ENCODE peak calls at places on chromosome 13, in four cellular contexts. One of them, this sample, is unnamed.

GRCh38 chr13:26558074-26558805 is 757 bp downstream of the WASF3 start:
- DNase-seq in K562: no peak
- DNase-seq in IMR-90: peak
- DNase-seq in SK-N-SH: peak
- DNase-seq in this sample: no peak

GRCh38 chr13:37621811-37622361 is 23.3 kb upstream of the POSTN start:
- DNase-seq in IMR-90: peak
- DNase-seq in K562: no peak
- DNase-seq in SK-N-SH: no peak
- DNase-seq in this sample: no peak

GRCh38 chr13:30796132-30796832 is 60.9 kb downstream of the ALOX5AP start:
- DNase-seq in IMR-90: peak
- DNase-seq in SK-N-SH: no peak
- DNase-seq in K562: no peak
- DNase-seq in this sample: peak

GRCh38 chr13:113029487-113030258 is 60.7 kb downstream of the MCF2L start:
- DNase-seq in IMR-90: no peak
- DNase-seq in SK-N-SH: peak
- DNase-seq in K562: peak
- DNase-seq in this sample: peak

GRCh38 chr13:83414393-83414792 is 467.9 kb downstream of the SLITRK1 start:
- DNase-seq in IMR-90: peak
- DNase-seq in SK-N-SH: no peak
- DNase-seq in K562: no peak
- DNase-seq in this sample: no peak

GRCh38 chr13:26011996-26012688 is 39.7 kb downstream of the SHISA2 start:
- DNase-seq in IMR-90: no peak
- DNase-seq in K562: no peak
- DNase-seq in SK-N-SH: no peak
- DNase-seq in this sample: no peak

GRCh38 chr13:112877496-112877895 is 91.5 kb upstream of the MCF2L start:
- DNase-seq in K562: no peak
- DNase-seq in SK-N-SH: no peak
- DNase-seq in IMR-90: no peak
- DNase-seq in this sample: no peak

GRCh38 chr13:102817907-102818306 is 19.0 kb downstream of the BIVM start:
- DNase-seq in IMR-90: no peak
- DNase-seq in SK-N-SH: no peak
- DNase-seq in K562: no peak
- DNase-seq in this sample: no peak

GRCh38 chr13:108214511-108215383 is 589 bp downstream of the LIG4 start:
- DNase-seq in K562: no peak
- DNase-seq in IMR-90: no peak
- DNase-seq in SK-N-SH: peak
- DNase-seq in this sample: peak

GRCh38 chr13:70255406-70255991 is 147.2 kb upstream of the KLHL1 start:
- DNase-seq in SK-N-SH: no peak
- DNase-seq in K562: no peak
- DNase-seq in IMR-90: no peak
- DNase-seq in this sample: no peak

GRCh38 chr13:47798906-47799305 is 202.2 kb downstream of the SUCLA2 start:
- DNase-seq in SK-N-SH: no peak
- DNase-seq in IMR-90: peak
- DNase-seq in K562: no peak
- DNase-seq in this sample: no peak

GRCh38 chr13:94325148-94325528 is 154.3 kb downstream of the DCT start:
- DNase-seq in IMR-90: no peak
- DNase-seq in SK-N-SH: no peak
- DNase-seq in K562: no peak
- DNase-seq in this sample: no peak
- TF ChIP-seq CTCF in IMR-90: no peak
- TF ChIP-seq CTCF in SK-N-SH: no peak
- TF ChIP-seq CTCF in K562: no peak
- TF ChIP-seq CTCF in this sample: no peak

DNA sequence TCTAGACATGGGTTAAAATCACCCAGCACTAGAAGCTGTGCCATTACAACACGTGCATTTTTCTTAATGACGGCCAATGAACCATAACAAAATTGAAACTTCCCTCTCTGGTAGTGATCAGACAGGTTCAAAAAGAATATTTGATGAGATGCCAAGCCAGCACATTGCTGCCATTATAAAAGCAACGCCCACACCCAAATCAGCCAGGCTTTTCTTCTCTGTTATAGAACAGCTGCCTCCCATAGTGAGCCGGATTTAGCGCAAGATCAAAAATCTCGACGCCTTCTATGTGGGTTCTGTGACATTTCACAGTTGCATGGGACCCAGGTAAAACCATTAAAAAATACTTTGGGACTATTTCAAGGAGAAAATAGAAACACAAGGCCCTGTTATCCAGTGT is 1158.0 kb downstream of the EFNB2 start:
- DNase-seq in IMR-90: no peak
- DNase-seq in K562: no peak
- DNase-seq in SK-N-SH: no peak
- DNase-seq in this sample: no peak
- H3K4me2 ChIP-seq in IMR-90: no peak
- H3K4me2 ChIP-seq in K562: no peak
- H3K4me2 ChIP-seq in SK-N-SH: no peak
- H3K4me2 ChIP-seq in this sample: no peak

DNA sequence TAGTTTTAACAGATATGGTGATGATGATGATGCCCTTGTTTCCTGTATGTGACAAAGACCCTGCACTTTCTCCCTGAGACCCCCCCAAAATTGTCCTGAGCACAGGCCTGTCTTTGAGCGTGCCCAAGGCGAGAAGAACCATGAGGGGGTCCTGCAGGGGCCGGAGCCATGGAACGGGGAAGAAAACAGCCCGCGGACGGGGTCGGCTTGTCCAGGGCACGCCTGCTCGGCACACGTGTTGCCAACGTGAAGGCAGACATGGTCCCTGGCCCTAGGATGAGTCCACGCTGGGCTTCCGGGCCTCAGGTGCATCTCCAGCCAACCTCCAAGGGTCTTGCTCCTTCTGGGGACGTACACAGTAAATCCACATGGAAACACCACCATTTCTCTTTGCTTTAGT is 90.8 kb downstream of the SLC7A1 start:
- DNase-seq in K562: no peak
- DNase-seq in SK-N-SH: no peak
- DNase-seq in IMR-90: no peak
- DNase-seq in this sample: no peak
- TF ChIP-seq CTCF in K562: no peak
- TF ChIP-seq CTCF in SK-N-SH: no peak
- TF ChIP-seq CTCF in IMR-90: no peak
- TF ChIP-seq CTCF in this sample: no peak

GRCh38 chr13:111665691-111666095 is 345.3 kb downstream of the TEX29 start:
- DNase-seq in K562: no peak
- DNase-seq in IMR-90: no peak
- DNase-seq in SK-N-SH: no peak
- DNase-seq in this sample: no peak

GRCh38 chr13:111664060-111664459 is 343.6 kb downstream of the TEX29 start:
- DNase-seq in K562: no peak
- DNase-seq in IMR-90: no peak
- DNase-seq in SK-N-SH: no peak
- DNase-seq in this sample: no peak

GRCh38 chr13:111663505-111663904 is 343.1 kb downstream of the TEX29 start:
- DNase-seq in K562: no peak
- DNase-seq in SK-N-SH: no peak
- DNase-seq in IMR-90: no peak
- DNase-seq in this sample: no peak

GRCh38 chr13:111666377-111666776 is 345.9 kb downstream of the TEX29 start:
- DNase-seq in IMR-90: no peak
- DNase-seq in K562: no peak
- DNase-seq in SK-N-SH: no peak
- DNase-seq in this sample: no peak

GRCh38 chr13:111664696-111665095 is 344.3 kb downstream of the TEX29 start:
- DNase-seq in IMR-90: no peak
- DNase-seq in K562: no peak
- DNase-seq in SK-N-SH: no peak
- DNase-seq in this sample: no peak
- H3K4me2 ChIP-seq in IMR-90: no peak
- H3K4me2 ChIP-seq in K562: no peak
- H3K4me2 ChIP-seq in SK-N-SH: no peak
- H3K4me2 ChIP-seq in this sample: no peak

GRCh38 chr13:58992478-58993042 is 1171.2 kb downstream of the DIAPH3 start:
- DNase-seq in K562: no peak
- DNase-seq in IMR-90: no peak
- DNase-seq in SK-N-SH: no peak
- DNase-seq in this sample: no peak

GRCh38 chr13:58999851-59000250 is 1163.9 kb downstream of the DIAPH3 start:
- DNase-seq in IMR-90: no peak
- DNase-seq in SK-N-SH: no peak
- DNase-seq in K562: no peak
- DNase-seq in this sample: no peak

GRCh38 chr13:58994077-58994476 is 1169.7 kb downstream of the DIAPH3 start:
- DNase-seq in IMR-90: no peak
- DNase-seq in SK-N-SH: peak
- DNase-seq in K562: no peak
- DNase-seq in this sample: no peak

GRCh38 chr13:58991826-58992477 is 1171.8 kb downstream of the DIAPH3 start:
- DNase-seq in SK-N-SH: no peak
- DNase-seq in IMR-90: no peak
- DNase-seq in K562: no peak
- DNase-seq in this sample: no peak

GRCh38 chr13:58994778-58995177 is 1169.0 kb downstream of the DIAPH3 start:
- DNase-seq in K562: no peak
- DNase-seq in SK-N-SH: no peak
- DNase-seq in IMR-90: no peak
- DNase-seq in this sample: no peak
- TF ChIP-seq CTCF in K562: no peak
- TF ChIP-seq CTCF in SK-N-SH: peak
- TF ChIP-seq CTCF in IMR-90: no peak
- TF ChIP-seq CTCF in this sample: no peak

GRCh38 chr13:77868717-77869116 is 49.9 kb downstream of the EDNRB start:
- DNase-seq in SK-N-SH: no peak
- DNase-seq in IMR-90: peak
- DNase-seq in K562: no peak
- DNase-seq in this sample: no peak

GRCh38 chr13:77871596-77871995 is 47.0 kb downstream of the EDNRB start:
- DNase-seq in SK-N-SH: no peak
- DNase-seq in K562: no peak
- DNase-seq in IMR-90: no peak
- DNase-seq in this sample: no peak

GRCh38 chr13:77876176-77876575 is 42.5 kb downstream of the EDNRB start:
- DNase-seq in K562: no peak
- DNase-seq in SK-N-SH: no peak
- DNase-seq in IMR-90: peak
- DNase-seq in this sample: no peak

GRCh38 chr13:77874406-77874805 is 44.2 kb downstream of the EDNRB start:
- DNase-seq in K562: no peak
- DNase-seq in IMR-90: peak
- DNase-seq in SK-N-SH: no peak
- DNase-seq in this sample: no peak

GRCh38 chr13:77872995-77873394 is 45.6 kb downstream of the EDNRB start:
- DNase-seq in IMR-90: peak
- DNase-seq in SK-N-SH: no peak
- DNase-seq in K562: no peak
- DNase-seq in this sample: no peak
- H3K4me2 ChIP-seq in IMR-90: no peak
- H3K4me2 ChIP-seq in SK-N-SH: no peak
- H3K4me2 ChIP-seq in K562: no peak
- H3K4me2 ChIP-seq in this sample: no peak

GRCh38 chr13:49436890-49437289 is 7.0 kb downstream of the CAB39L start:
- DNase-seq in IMR-90: peak
- DNase-seq in SK-N-SH: no peak
- DNase-seq in K562: no peak
- DNase-seq in this sample: no peak
- TF ChIP-seq CTCF in IMR-90: peak
- TF ChIP-seq CTCF in SK-N-SH: peak
- TF ChIP-seq CTCF in K562: no peak
- TF ChIP-seq CTCF in this sample: no peak

GRCh38 chr13:110574161-110574560 is 12.6 kb upstream of the RAB20 start:
- DNase-seq in SK-N-SH: no peak
- DNase-seq in K562: no peak
- DNase-seq in IMR-90: no peak
- DNase-seq in this sample: no peak

GRCh38 chr13:110576736-110577476 is 15.4 kb upstream of the RAB20 start:
- DNase-seq in IMR-90: no peak
- DNase-seq in SK-N-SH: no peak
- DNase-seq in K562: no peak
- DNase-seq in this sample: no peak

GRCh38 chr13:110572778-110573118 is 11.2 kb upstream of the RAB20 start:
- DNase-seq in IMR-90: no peak
- DNase-seq in SK-N-SH: no peak
- DNase-seq in K562: no peak
- DNase-seq in this sample: no peak

GRCh38 chr13:110575322-110576069 is 14.0 kb upstream of the RAB20 start:
- DNase-seq in SK-N-SH: peak
- DNase-seq in K562: peak
- DNase-seq in IMR-90: peak
- DNase-seq in this sample: no peak

DNA sequence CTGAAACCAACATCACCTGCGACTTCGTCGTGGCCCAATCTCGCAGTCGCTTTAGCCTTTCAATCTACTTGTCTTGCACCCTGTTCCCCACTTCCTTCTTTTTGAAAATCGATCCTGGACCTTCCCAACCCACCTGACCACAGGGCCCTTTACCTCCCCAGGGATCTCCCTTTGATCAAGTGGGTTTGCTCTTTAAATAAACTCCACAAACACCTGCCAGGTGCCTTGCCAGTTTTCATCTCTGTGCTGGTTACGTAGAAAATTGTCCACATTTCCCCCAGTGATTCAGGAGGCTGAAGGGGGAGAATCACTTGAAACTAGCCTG is 14.5 kb upstream of the RAB20 start:
- DNase-seq in SK-N-SH: no peak
- DNase-seq in IMR-90: no peak
- DNase-seq in K562: no peak
- DNase-seq in this sample: no peak
- H3K4me2 ChIP-seq in SK-N-SH: no peak
- H3K4me2 ChIP-seq in IMR-90: no peak
- H3K4me2 ChIP-seq in K562: peak
- H3K4me2 ChIP-seq in this sample: no peak